ENCODE peak calls at places on chromosomes 5 and 9, in four cellular contexts. I is stomach; L is body of pancreas; V is CD4-positive, CD25-positive, alpha-beta regulatory T cell. X is an unnamed sample.
A peak's percentile ranks its signal among the peaks of the same experiment; 100 is the strongest.

GRCh38 chr9:7297521-7297920 is 502.1 kb downstream of the DMAC1 start:
- DNase-seq in I (no peak), V (no peak), L (no peak), X (no peak)

GRCh38 chr5:104569621-104570020 is 1007.0 kb upstream of the NUDT12 start:
- DNase-seq in L (no peak), I (no peak), V (no peak), X (no peak)

GRCh38 chr5:146948666-146949065 is 70.1 kb upstream of the PPP2R2B start:
- DNase-seq in I (no peak), L (no peak), V (no peak), X (no peak)

GRCh38 chr9:126546036-126546435 is 67.7 kb upstream of the LMX1B start:
- DNase-seq in V (no peak), L (no peak), I (no peak), X (peak; percentile 42)

GRCh38 chr5:123951204-123951977 is 439.4 kb downstream of the CSNK1G3 start:
- DNase-seq in I (no peak), V (no peak), L (no peak), X (peak; percentile 93)

GRCh38 chr9:136138566-136138965 is 19.9 kb upstream of the TMEM250 start:
- DNase-seq in V (peak; percentile 49), L (no peak), I (no peak), X (peak; percentile 91)

GRCh38 chr9:17528859-17529258 is 50.0 kb upstream of the SH3GL2 start:
- DNase-seq in I (no peak), L (no peak), V (no peak), X (no peak)

GRCh38 chr9:3285365-3286161 is 240.2 kb downstream of the RFX3 start:
- DNase-seq in I (no peak), V (no peak), L (no peak), X (no peak)

GRCh38 chr5:15354011-15354410 is 146.0 kb upstream of the FBXL7 start:
- DNase-seq in I (no peak), V (no peak), L (no peak), X (no peak)

GRCh38 chr5:75337366-75338021 is 474 bp downstream of the HMGCR start:
- DNase-seq in I (peak; percentile 39), V (peak; percentile 50), L (no peak), X (no peak)

GRCh38 chr5:220008-220407 is 1.9 kb downstream of the SDHA start:
- DNase-seq in I (no peak), L (no peak), V (peak; percentile 78), X (no peak)

GRCh38 chr5:108193021-108193795 is 188.7 kb downstream of the FBXL17 start:
- DNase-seq in V (no peak), I (no peak), L (no peak), X (peak; percentile 79)

GRCh38 chr9:137314561-137315560 is 12.8 kb upstream of the NRARP start:
- DNase-seq in V (no peak), I (no peak), L (peak; percentile 19), X (peak; percentile 88)

GRCh38 chr5:77367733-77368132 is 124.4 kb downstream of the WDR41 start:
- DNase-seq in V (no peak), L (no peak), I (no peak), X (no peak)

GRCh38 chr9:98971915-98972223 is 28.2 kb downstream of the COL15A1 start:
- DNase-seq in L (no peak), V (no peak), I (no peak), X (no peak)

GRCh38 chr9:125805057-125805456 is 57.9 kb downstream of the PBX3 start:
- DNase-seq in I (no peak), V (no peak), L (no peak), X (peak; percentile 63)

DNA sequence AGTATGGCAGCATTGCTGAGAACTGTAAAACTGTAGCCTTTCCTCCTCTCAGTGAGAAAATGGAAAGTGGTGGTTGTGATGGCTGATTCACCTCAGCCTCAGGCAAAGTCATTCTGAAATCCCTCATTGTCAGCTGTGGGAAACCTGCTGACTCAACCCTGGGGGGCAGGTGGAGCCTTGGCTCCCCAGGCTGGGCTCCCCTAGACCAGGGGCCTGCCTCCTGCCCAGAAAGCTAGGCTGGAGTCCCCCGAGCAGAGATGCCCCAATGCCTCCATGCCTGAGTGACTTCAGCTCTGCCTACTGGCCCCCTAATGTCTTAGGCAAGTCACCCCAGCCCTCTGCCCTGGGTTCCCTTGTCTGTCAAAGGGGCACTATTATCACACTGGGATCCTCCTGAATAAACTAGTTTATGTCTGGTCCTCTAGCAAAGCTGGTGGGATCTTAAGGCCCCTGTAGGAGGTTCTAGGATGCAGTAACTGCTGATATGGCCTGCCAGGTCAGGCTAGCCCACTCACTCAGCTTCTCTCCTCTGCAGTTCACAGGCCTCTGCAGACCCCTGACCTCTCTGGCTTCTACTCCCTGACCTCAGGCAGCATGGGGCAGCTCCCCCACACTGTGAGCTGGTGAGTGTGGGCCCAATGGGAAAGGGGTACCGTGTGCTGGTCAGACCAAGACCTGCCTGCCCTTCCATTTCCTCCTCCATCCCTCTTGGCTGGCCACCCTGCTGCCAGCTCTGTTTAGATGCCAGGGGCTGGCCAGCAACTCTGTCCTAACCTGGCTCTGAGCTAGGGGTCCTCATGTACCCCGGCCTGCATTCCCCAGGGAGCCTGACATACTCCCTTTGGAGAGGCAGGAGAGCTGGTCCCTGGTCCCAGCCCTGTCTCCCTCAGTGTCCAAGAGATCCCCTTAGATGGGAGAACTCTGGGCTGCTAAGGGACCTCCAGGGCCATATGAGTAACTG is 24.2 kb downstream of the TCF7 start:
- DNase-seq in V (no peak), I (peak; percentile 22), L (peak; percentile 8), X (peak; percentile 76)
- H3K4me1 ChIP-seq in V (peaks cover 75% of the 10 kb centered on the region), I (no peaks in the 10 kb centered on the region), L (peaks cover 5% of the 10 kb centered on the region), X (peaks cover 24% of the 10 kb centered on the region)

DNA sequence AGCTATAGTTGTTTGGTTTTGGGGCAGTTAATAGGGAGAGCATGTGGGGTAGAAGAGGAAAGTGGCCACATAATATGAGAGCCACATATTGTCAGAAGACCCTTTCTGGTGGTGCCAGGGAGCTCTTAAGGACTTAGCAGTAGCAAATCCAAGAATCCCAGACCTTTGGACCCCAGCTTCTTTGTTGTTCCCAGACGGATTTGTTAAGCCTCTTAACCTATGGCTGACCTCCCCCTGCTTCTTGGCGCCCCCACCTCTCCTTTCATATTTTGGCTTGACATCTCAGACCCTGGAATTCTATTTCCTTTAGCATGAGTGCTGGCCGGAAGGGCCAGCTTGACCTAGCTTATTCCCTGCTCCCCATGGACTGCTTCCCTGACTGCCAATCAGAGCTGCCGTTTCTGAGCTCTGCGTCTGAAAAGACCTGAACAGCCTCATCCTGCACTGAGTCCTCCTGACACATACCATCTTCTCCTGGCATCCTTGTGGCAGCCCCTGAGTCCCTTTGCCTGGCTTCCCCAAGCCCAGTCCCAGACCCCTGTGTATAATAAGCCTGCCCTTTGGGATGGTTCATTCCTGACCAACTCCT is 116.3 kb downstream of the PRKACG start:
- DNase-seq in V (no peak), L (no peak), I (no peak), X (no peak)
- H3K4me1 ChIP-seq in V (peaks cover 24% of the 10 kb centered on the region), L (peaks cover 24% of the 10 kb centered on the region), I (peaks cover 7% of the 10 kb centered on the region), X (no peaks in the 10 kb centered on the region)

GRCh38 chr9:34983209-34983608 is 6.3 kb upstream of the DNAJB5 start:
- DNase-seq in L (no peak), V (peak; percentile 56), I (no peak), X (no peak)

GRCh38 chr9:34986541-34987047 is 3.0 kb upstream of the DNAJB5 start:
- DNase-seq in L (no peak), I (no peak), V (peak; percentile 57), X (no peak)

GRCh38 chr9:34982352-34982751 is 7.2 kb upstream of the DNAJB5 start:
- DNase-seq in I (no peak), L (no peak), V (no peak), X (no peak)

GRCh38 chr9:34985311-34985899 is 4.1 kb upstream of the DNAJB5 start:
- DNase-seq in L (peak; percentile 70), V (peak; percentile 69), I (peak; percentile 62), X (no peak)

DNA sequence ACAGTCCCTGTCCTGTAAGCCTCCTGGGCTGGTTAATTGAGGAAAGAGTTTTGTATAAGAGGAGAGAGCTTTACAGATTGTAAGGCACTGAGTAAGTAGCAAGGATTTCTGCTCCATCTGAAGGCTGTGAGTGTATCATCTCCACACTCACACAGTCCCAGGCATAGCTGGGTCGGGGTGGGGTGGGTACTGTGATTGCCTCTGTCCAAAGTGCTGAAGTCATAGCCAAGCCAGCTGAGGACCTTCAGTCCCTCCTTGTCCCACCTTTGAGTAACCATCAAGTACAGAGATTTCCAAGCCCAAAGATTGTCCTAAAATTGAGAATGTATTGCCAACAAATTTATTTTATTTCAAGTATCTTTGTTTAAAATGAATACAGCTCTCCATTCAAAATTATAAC is 5.5 kb upstream of the DNAJB5 start:
- DNase-seq in I (no peak), L (no peak), V (no peak), X (no peak)
- H3K4me1 ChIP-seq in I (peaks cover 8% of the 10 kb centered on the region), L (peaks cover 8% of the 10 kb centered on the region), V (peaks cover 39% of the 10 kb centered on the region), X (peaks cover 6% of the 10 kb centered on the region)

GRCh38 chr5:168843277-168843997 is 264.3 kb upstream of the PANK3 start:
- DNase-seq in I (no peak), V (no peak), L (no peak), X (peak; percentile 79)
- H3K4me1 ChIP-seq in I (no peaks in the 10 kb centered on the region), V (no peaks in the 10 kb centered on the region), L (no peaks in the 10 kb centered on the region), X (peaks cover 3% of the 10 kb centered on the region)

GRCh38 chr9:75087279-75087823 is 604 bp downstream of the NMRK1 start:
- DNase-seq in I (peak; percentile 58), L (peak; percentile 61), V (peak; percentile 61), X (peak; percentile 65)
- H3K4me1 ChIP-seq in I (peaks cover 32% of the 10 kb centered on the region), L (peaks cover 67% of the 10 kb centered on the region), V (peaks cover 55% of the 10 kb centered on the region), X (peaks cover 18% of the 10 kb centered on the region)

DNA sequence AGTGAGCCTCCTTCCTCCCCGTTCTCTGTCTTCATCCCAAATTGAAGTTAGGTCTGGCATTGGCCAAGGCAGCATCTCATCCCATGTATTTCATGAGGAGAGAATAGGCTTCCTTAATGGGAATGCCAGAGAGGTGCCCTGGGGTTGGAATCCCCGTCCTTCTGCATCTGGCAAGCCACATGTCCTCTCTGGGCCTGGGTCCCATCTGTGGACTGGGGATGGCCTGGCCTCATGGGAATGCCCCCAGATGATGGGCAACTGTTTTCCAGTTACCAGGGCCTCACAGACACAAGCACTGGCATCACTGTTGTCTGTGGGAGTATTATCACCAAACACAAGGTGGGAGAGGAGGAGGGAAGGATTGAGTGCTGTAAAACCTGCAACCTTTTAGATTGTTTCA is 153.9 kb downstream of the FSTL4 start:
- DNase-seq in V (no peak), L (no peak), I (no peak), X (no peak)
- H3K4me1 ChIP-seq in V (no peaks in the 10 kb centered on the region), L (no peaks in the 10 kb centered on the region), I (no peaks in the 10 kb centered on the region), X (no peaks in the 10 kb centered on the region)

GRCh38 chr5:98942849-98943248 is 14.0 kb upstream of the CHD1 start:
- DNase-seq in I (no peak), V (no peak), L (no peak), X (no peak)
- H3K4me1 ChIP-seq in I (peaks cover 13% of the 10 kb centered on the region), V (no peaks in the 10 kb centered on the region), L (peaks cover 26% of the 10 kb centered on the region), X (peaks cover 22% of the 10 kb centered on the region)

X was measured in osteoblast.